ENCODE peak calls at places on chromosome 12, in ten cellular contexts. D is heart left ventricle; A is CD8-positive, alpha-beta memory T cell; B is GM23248; S is thoracic aorta; P is stomach; R is MM.1S; I is GM23338; L is adrenal gland; N is esophagus muscularis mucosa. Z is an unnamed sample.

GRCh38 chr12:13811061-13811460 is 170.3 kb downstream of the GRIN2B start:
- DNase-seq in P (no peak), D (no peak), I (no peak), N (no peak), A (no peak), L (no peak), S (no peak), B (no peak), R (no peak), Z (no peak)

GRCh38 chr12:16163891-16164290 is 113.6 kb downstream of the SLC15A5 start:
- DNase-seq in A (no peak), S (no peak), B (peak; percentile 20), R (no peak), D (no peak), P (no peak), I (no peak), N (no peak), L (no peak), Z (no peak)

GRCh38 chr12:55734595-55734994 is 5.8 kb upstream of the CD63 start:
- DNase-seq in I (no peak), D (no peak), B (no peak), N (no peak), A (no peak), P (no peak), R (no peak), L (no peak), S (no peak), Z (no peak)

GRCh38 chr12:47306130-47306529 is 226.4 kb upstream of the AMIGO2 start:
- DNase-seq in P (no peak), S (no peak), A (no peak), R (no peak), I (no peak), L (no peak), D (no peak), B (no peak), N (no peak), Z (no peak)

GRCh38 chr12:93316623-93316971 is 61.1 kb upstream of the NUDT4 start:
- DNase-seq in I (no peak), S (no peak), A (no peak), P (no peak), N (no peak), L (no peak), R (no peak), D (no peak), B (no peak), Z (no peak)

GRCh38 chr12:124861898-124862676 is 1.6 kb downstream of the SCARB1 start:
- DNase-seq in P (no peak), N (no peak), A (no peak), B (no peak), I (no peak), R (no peak), S (no peak), D (no peak), L (no peak), Z (no peak)

GRCh38 chr12:4908694-4909396 is 860 bp upstream of the KCNA1 start:
- DNase-seq in I (peak; percentile 96), R (no peak), S (no peak), L (no peak), D (no peak), P (no peak), A (no peak), B (peak; percentile 12), N (peak; percentile 68), Z (no peak)

GRCh38 chr12:38158428-38159091 is 158.0 kb upstream of the ALG10B start:
- DNase-seq in D (no peak), R (no peak), S (no peak), L (no peak), B (no peak), I (no peak), A (no peak), P (no peak), N (peak; percentile 84), Z (no peak)

GRCh38 chr12:51322452-51322851 is 1.5 kb downstream of the BIN2 start:
- DNase-seq in R (peak; percentile 58), D (no peak), A (no peak), N (no peak), S (no peak), I (no peak), B (no peak), P (no peak), L (no peak), Z (no peak)

GRCh38 chr12:51321882-51322281 is 2.1 kb downstream of the BIN2 start:
- DNase-seq in R (no peak), N (no peak), L (no peak), P (no peak), I (no peak), D (no peak), S (no peak), B (no peak), A (no peak), Z (no peak)

GRCh38 chr12:51318846-51319570 is 5.0 kb downstream of the BIN2 start:
- DNase-seq in P (no peak), L (no peak), S (no peak), I (no peak), A (peak; percentile 72), B (no peak), D (no peak), R (peak; percentile 83), N (no peak), Z (no peak)

GRCh38 chr12:51320311-51320694 is 3.7 kb downstream of the BIN2 start:
- DNase-seq in D (no peak), N (no peak), P (no peak), L (no peak), A (no peak), B (peak; percentile 15), R (no peak), I (no peak), S (no peak), Z (no peak)

DNA sequence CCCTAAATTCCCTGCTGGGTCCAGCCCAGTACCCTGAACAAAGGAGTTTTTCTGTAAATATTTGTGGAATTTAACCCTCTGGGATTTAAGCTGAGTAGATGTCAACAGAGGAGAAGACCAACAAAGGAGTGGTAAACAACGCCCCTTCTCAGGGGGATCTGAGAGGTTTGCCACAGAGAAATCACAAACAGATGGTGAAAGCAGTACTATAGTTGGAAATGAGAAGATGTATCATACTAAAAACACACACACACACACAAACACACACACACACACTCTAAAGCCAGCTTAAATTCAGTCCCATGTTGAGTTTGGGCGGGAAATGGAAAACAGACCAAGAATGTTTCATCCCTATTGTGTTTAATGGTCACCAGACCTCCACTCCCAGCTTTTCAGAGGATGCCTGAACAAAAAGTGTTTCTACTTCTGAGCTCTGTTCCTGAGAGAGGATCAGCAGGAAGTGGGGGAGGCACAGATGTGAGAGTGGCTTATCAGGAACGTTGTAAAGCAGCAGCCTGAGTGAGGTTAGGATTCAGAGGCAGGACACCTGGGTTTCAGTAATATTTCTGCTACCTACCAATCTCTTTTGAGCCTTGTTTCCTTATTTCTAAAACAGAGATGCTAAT is 3.2 kb downstream of the BIN2 start:
- DNase-seq in D (no peak), I (peak; percentile 78), N (no peak), R (peak; percentile 76), L (no peak), P (no peak), S (no peak), B (peak; percentile 25), A (no peak), Z (no peak)
- H3K4me3 ChIP-seq in D (no peak overlapping the region), I (no peak overlapping the region), N (no peak overlapping the region), R (peak overlapping the region; percentile 52), L (no peak overlapping the region), P (no peak overlapping the region), S (no peak overlapping the region), B (no peak overlapping the region), A (peak overlapping the region; percentile 58), Z (no peak overlapping the region)

DNA sequence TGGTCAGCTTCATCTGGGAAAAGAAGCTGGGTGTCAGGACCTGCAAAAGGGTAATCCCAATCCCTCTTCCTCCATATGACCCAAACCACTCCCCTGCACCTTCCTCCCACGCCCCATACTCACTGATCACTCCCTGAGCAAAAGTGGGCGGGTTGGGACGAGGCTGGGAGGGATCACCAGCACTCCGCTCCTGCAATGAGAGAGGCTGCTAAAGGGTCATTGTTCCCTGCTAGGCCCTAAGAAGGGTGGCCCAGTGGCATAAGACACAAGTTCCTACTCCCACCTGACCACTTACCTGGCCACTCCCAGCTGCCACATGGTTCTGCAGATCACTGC is 15.7 kb upstream of the PRKAG1 start:
- DNase-seq in B (no peak), A (no peak), R (no peak), L (no peak), D (no peak), S (no peak), I (no peak), N (no peak), P (no peak), Z (no peak)
- H3K27ac ChIP-seq in B (no peak overlapping the region), A (no peak overlapping the region), R (no peak overlapping the region), L (no peak overlapping the region), D (no peak overlapping the region), S (no peak overlapping the region), I (no peak overlapping the region), N (no peak overlapping the region), P (no peak overlapping the region), Z (no peak overlapping the region)

DNA sequence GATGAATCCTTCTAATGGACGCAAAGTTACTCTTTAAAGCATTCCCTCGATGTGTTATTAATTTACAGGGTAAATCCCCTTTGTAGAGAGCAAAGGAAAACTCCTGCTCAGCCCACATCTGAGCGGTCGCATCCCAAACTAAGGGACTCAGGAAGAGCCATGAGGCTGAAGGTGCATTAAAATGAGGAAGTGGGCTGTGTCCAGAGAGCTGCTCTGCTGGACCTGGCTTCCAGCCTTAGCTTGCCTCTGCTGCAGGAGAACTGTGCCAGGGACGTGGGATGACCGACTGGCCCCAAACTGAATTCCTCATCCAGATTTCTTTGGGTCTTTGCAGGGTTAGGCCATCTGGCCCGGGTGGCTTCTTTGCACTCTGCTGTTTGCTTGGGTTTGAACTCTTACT is 88.3 kb downstream of the FBXW8 start:
- DNase-seq in R (no peak), A (no peak), I (no peak), B (no peak), N (no peak), P (no peak), S (no peak), L (no peak), D (no peak), Z (no peak)
- H3K27me3 ChIP-seq in R (no peaks in the 10 kb centered on the region), A (no peaks in the 10 kb centered on the region), I (no peaks in the 10 kb centered on the region), B (no peaks in the 10 kb centered on the region), N (no peaks in the 10 kb centered on the region), P (no peaks in the 10 kb centered on the region), S (no peaks in the 10 kb centered on the region), L (no peaks in the 10 kb centered on the region), D (no peaks in the 10 kb centered on the region), Z (no peaks in the 10 kb centered on the region)

GRCh38 chr12:122889658-122890561 is 6.0 kb downstream of the VPS37B start:
- DNase-seq in I (no peak), A (no peak), N (no peak), P (no peak), S (no peak), B (no peak), L (no peak), R (no peak), D (no peak), Z (no peak)

GRCh38 chr12:122886161-122886560 is 9.8 kb downstream of the VPS37B start:
- DNase-seq in P (peak; percentile 5), N (no peak), S (no peak), D (no peak), A (no peak), I (no peak), B (no peak), L (no peak), R (no peak), Z (no peak)

GRCh38 chr12:122888232-122888752 is 7.6 kb downstream of the VPS37B start:
- DNase-seq in R (peak; percentile 74), P (peak; percentile 86), D (no peak), S (no peak), L (peak; percentile 54), B (peak; percentile 56), A (peak; percentile 71), I (peak; percentile 89), N (no peak), Z (no peak)

GRCh38 chr12:122886851-122887816 is 8.8 kb downstream of the VPS37B start:
- DNase-seq in D (no peak), I (no peak), A (no peak), P (peak; percentile 46), B (peak; percentile 56), R (peak; percentile 86), L (no peak), S (no peak), N (no peak), Z (no peak)

GRCh38 chr12:122887817-122888212 is 8.1 kb downstream of the VPS37B start:
- DNase-seq in L (no peak), S (no peak), A (no peak), B (no peak), N (no peak), R (no peak), P (no peak), I (no peak), D (no peak), Z (no peak)
- H3K4me3 ChIP-seq in L (no peak overlapping the region), S (peak overlapping the region; percentile 40), A (peak overlapping the region; percentile 42), B (no peak overlapping the region), N (peak overlapping the region; percentile 23), R (peak overlapping the region; percentile 48), P (peak overlapping the region; percentile 25), I (no peak overlapping the region), D (peak overlapping the region; percentile 24), Z (no peak overlapping the region)